ENCODE peak calls at places on chromosomes 3 and 15, in seven cellular contexts. N is IMR-90, Y is H9, S is trophoblast cell, X is mesenchymal stem cell, Z is mesendoderm, D is H1. C is an unnamed sample.
A peak's percentile ranks its signal among the peaks of the same experiment; 100 is the strongest.

GRCh38 chr3:33665294-33665693 is 52.8 kb downstream of the CLASP2 start:
- DNase-seq in N (no peak), Y (no peak), S (no peak), X (no peak), Z (no peak), D (no peak), C (no peak)

GRCh38 chr3:7421065-7421464 is 560.1 kb downstream of the GRM7 start:
- DNase-seq in N (no peak), Y (no peak), S (no peak), X (no peak), Z (peak; percentile 21), D (no peak), C (no peak)

GRCh38 chr15:75199347-75199976 is 2.2 kb upstream of the C15orf39 start:
- DNase-seq in N (no peak), Y (no peak), S (no peak), X (no peak), Z (no peak), D (no peak), C (no peak)

GRCh38 chr3:189249987-189250386 is 78.2 kb downstream of the TPRG1 start:
- DNase-seq in N (no peak), Y (no peak), S (no peak), X (no peak), Z (no peak), D (no peak), C (no peak)

GRCh38 chr15:92845109-92845508 is 55.0 kb upstream of the CHD2 start:
- DNase-seq in N (peak; percentile 58), Y (no peak), S (peak; percentile 35), X (peak; percentile 46), Z (no peak), D (no peak), C (no peak)

GRCh38 chr3:72214065-72215048 is 429.4 kb upstream of the PROK2 start:
- DNase-seq in N (no peak), Y (no peak), S (no peak), X (no peak), Z (no peak), D (no peak), C (no peak)

GRCh38 chr3:110341047-110341446 is 730.6 kb upstream of the NECTIN3 start:
- DNase-seq in N (peak; percentile 77), Y (no peak), S (no peak), X (peak; percentile 24), Z (no peak), D (no peak), C (no peak)

GRCh38 chr3:24628523-24629258 is 134.0 kb upstream of the THRB start:
- DNase-seq in N (no peak), Y (no peak), S (no peak), X (no peak), Z (no peak), D (no peak), C (no peak)

GRCh38 chr3:15538345-15538744 is 16.8 kb upstream of the COLQ start:
- DNase-seq in N (peak; percentile 9), Y (no peak), S (no peak), X (no peak), Z (no peak), D (no peak), C (no peak)

GRCh38 chr3:39434574-39434973 is 28.1 kb downstream of the RPSA start:
- DNase-seq in N (peak; percentile 27), Y (no peak), S (no peak), X (no peak), Z (no peak), D (no peak), C (no peak)

GRCh38 chr15:49847937-49848823 is 227.3 kb downstream of the DTWD1 start:
- DNase-seq in N (peak; percentile 99), Y (no peak), S (no peak), X (peak; percentile 96), Z (no peak), D (no peak), C (no peak)

GRCh38 chr15:51104512-51104911 is 9.8 kb upstream of the TNFAIP8L3 start:
- DNase-seq in N (peak; percentile 35), Y (no peak), S (no peak), X (peak; percentile 24), Z (no peak), D (no peak), C (no peak)

GRCh38 chr15:98518823-98519561 is 129.3 kb upstream of the IGF1R start:
- DNase-seq in N (peak; percentile 76), Y (peak; percentile 71), S (peak; percentile 89), X (peak; percentile 77), Z (peak; percentile 87), D (peak; percentile 17), C (peak; percentile 78)

GRCh38 chr3:43345877-43346276 is 59.5 kb downstream of the SNRK start:
- DNase-seq in N (peak; percentile 69), Y (no peak), S (no peak), X (no peak), Z (no peak), D (no peak), C (no peak)

GRCh38 chr3:113441051-113441770 is at the start of gene CFAP44:
- DNase-seq in N (peak; percentile 52), Y (peak; percentile 91), S (peak; percentile 62), X (peak; percentile 79), Z (peak; percentile 91), D (peak; percentile 50), C (peak; percentile 67)

GRCh38 chr15:34436126-34436955 is 1.3 kb downstream of the GOLGA8A start:
- DNase-seq in N (no peak), Y (peak; percentile 28), S (no peak), X (no peak), Z (peak; percentile 9), D (no peak), C (no peak)

GRCh38 chr3:114157321-114157720 is 21.5 kb downstream of the DRD3 start:
- DNase-seq in N (no peak), Y (no peak), S (no peak), X (no peak), Z (no peak), D (no peak), C (no peak)

GRCh38 chr3:192409838-192410683 is 317.3 kb downstream of the FGF12 start:
- DNase-seq in N (no peak), Y (peak; percentile 62), S (no peak), X (peak; percentile 20), Z (peak; percentile 77), D (no peak), C (peak; percentile 43)

GRCh38 chr15:76994001-76994400 is 925 bp upstream of the PSTPIP1 start:
- DNase-seq in N (no peak), Y (no peak), S (no peak), X (no peak), Z (no peak), D (no peak), C (no peak)

DNA sequence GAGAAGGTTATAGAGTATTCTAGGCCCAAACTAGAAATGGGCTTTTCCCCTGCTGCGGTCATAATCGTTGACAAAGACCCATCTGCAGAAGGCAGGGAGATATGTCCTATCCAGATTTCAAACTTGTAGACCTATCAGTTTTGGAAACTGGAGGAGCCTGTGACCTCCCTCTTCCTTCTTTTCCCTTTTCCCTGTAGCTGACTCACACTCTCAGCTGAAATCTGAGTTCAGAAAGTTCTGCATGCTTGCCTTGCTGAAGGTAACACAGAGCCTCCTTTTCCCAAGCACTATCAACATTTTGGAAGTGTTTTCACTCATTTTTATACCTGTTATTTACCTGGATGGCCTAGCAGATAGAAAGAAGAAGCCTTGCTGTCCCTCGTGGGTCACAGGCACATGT is 59.1 kb upstream of the PSMD6 start:
- DNase-seq in N (peak; percentile 33), Y (no peak), S (no peak), X (no peak), Z (no peak), D (no peak), C (no peak)
- H3K4ac ChIP-seq in N (no peak overlapping the region), Y (no peak overlapping the region), S (no peak overlapping the region), X (no peak overlapping the region), Z (no peak overlapping the region), D (no peak overlapping the region), C (no peak overlapping the region)

DNA sequence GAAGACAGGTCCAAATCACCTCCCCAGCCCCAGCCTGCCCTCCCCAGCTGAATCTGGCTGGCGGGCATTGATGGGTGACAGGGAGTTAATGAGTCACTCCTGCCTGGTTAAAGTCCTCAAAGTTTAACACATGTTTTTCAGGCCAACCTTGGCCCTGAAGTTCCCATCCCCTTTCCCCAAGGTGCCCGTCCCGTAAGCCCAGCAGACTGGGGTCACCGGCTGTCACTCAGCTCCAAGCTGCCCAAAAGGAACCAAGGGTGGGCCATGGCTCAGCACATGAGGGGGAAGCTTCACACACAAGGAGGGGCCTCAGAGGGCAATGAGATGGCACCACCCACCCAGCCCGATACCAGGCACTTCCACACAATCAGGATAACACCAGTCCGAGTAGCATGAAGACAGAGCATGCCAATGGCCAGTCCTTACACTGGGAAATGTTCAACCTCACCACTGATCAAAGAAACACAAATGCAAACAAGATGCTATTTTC is 10.2 kb upstream of the KLF15 start:
- DNase-seq in N (no peak), Y (no peak), S (no peak), X (no peak), Z (no peak), D (no peak), C (no peak)
- H3K23ac ChIP-seq in N (no peak overlapping the region), Y (no peak overlapping the region), S (no peak overlapping the region), X (no peak overlapping the region), Z (no peak overlapping the region), D (no peak overlapping the region), C (peak overlapping the region; percentile 40)

GRCh38 chr15:72319360-72319984 is 485 bp downstream of the CELF6 start:
- DNase-seq in N (peak; percentile 47), Y (peak; percentile 93), S (peak; percentile 86), X (peak; percentile 66), Z (peak; percentile 86), D (peak; percentile 53), C (peak; percentile 91)

GRCh38 chr15:72318408-72318942 is 1.5 kb downstream of the CELF6 start:
- DNase-seq in N (no peak), Y (no peak), S (no peak), X (peak; percentile 6), Z (no peak), D (no peak), C (no peak)

GRCh38 chr15:72315706-72316370 is 4.1 kb downstream of the CELF6 start:
- DNase-seq in N (no peak), Y (peak; percentile 21), S (no peak), X (no peak), Z (no peak), D (no peak), C (no peak)

GRCh38 chr15:72323752-72324151 is 3.8 kb upstream of the CELF6 start:
- DNase-seq in N (no peak), Y (no peak), S (no peak), X (no peak), Z (no peak), D (no peak), C (no peak)

DNA sequence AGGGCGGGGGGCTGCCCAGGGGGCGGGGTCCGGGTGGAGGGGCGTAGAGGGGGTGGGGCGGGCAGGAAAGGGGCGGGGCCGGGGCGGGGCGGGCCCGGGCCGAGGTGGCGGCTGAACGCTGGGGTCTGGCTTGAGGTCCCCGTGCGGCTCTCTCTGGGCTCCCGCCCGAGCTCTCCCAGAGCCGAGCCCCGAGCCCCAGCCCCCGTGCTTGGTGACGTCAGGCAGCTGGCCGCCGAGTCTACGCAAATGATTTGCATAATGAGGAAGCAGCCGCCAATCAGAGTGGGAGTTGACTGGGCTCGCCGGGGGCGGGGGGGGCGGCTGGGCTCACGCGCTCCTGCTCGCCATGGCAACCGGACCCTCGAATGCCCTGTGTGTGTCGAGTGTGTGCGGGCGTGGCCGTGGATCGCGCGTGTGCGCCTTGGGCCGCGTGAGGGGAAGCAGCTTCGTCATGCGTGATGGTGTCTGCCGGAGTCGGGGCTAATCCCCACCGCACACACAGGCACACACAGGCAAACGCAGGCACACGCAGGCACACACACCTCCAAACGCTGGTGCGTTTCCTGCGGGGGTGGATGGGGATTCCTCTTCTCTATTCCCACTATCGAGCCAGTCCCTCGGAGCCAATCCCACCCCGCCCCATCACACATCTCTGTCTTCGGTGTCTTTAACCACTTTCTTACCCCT is at the start of gene CELF6:
- DNase-seq in N (peak; percentile 79), Y (peak; percentile 98), S (peak; percentile 72), X (peak; percentile 91), Z (peak; percentile 95), D (peak; percentile 73), C (peak; percentile 95)
- H3K4ac ChIP-seq in N (no peak within 1 kb of the TSS), Y (no peak within 1 kb of the TSS), S (no peak within 1 kb of the TSS), X (no peak within 1 kb of the TSS), Z (no peak within 1 kb of the TSS), D (no peak within 1 kb of the TSS), C (no peak within 1 kb of the TSS)

GRCh38 chr3:61522064-61522463 is 39.3 kb upstream of the PTPRG start:
- DNase-seq in N (no peak), Y (peak; percentile 36), S (no peak), X (no peak), Z (peak; percentile 49), D (no peak), C (no peak)
- H3K23ac ChIP-seq in N (no peak overlapping the region), Y (no peak overlapping the region), S (no peak overlapping the region), X (no peak overlapping the region), Z (no peak overlapping the region), D (no peak overlapping the region), C (no peak overlapping the region)